ENCODE peak calls at places on chromosomes 3 and 15, in ten cellular contexts. Y is HTR-8/SVneo; T is ACHN; C is neuronal stem cell; L is RKO; H is T-helper 2 cell; W is stimulated activated CD4-positive, alpha-beta T cell treated with anti-CD3 and anti-CD28 coated beads, Interleukin-1b, Interleukin-23, amount 100 ng/mL, for 24 hours; F is cardiac septum; U is SW 1271; G is uterus. M is an unnamed sample.

GRCh38 chr15:43876872-43877271 is 50.1 kb downstream of the WDR76 start:
- DNase-seq in G (no peak), T (no peak), H (no peak), C (no peak), U (no peak), L (no peak), Y (no peak), F (no peak), W (no peak), M (no peak)

GRCh38 chr3:23455084-23455483 is 252.0 kb downstream of the UBE2E2 start:
- DNase-seq in U (no peak), H (no peak), G (no peak), L (no peak), Y (peak), C (no peak), T (no peak), F (no peak), W (no peak), M (no peak)

GRCh38 chr3:120214161-120214560 is 70.9 kb downstream of the GPR156 start:
- DNase-seq in C (no peak), G (no peak), W (no peak), H (no peak), U (no peak), T (no peak), F (no peak), L (no peak), Y (no peak), M (no peak)

GRCh38 chr15:27479232-27480140 is 508.5 kb downstream of the GABRG3 start:
- DNase-seq in W (no peak), U (no peak), C (no peak), H (no peak), G (no peak), Y (no peak), L (no peak), F (no peak), T (no peak), M (no peak)

GRCh38 chr15:66700412-66700801 is 1.6 kb upstream of the SMAD6 start:
- DNase-seq in L (no peak), F (no peak), U (no peak), C (no peak), H (no peak), T (no peak), G (no peak), W (no peak), Y (no peak), M (no peak)

GRCh38 chr3:132984181-132984580 is 54.0 kb upstream of the TMEM108 start:
- DNase-seq in C (no peak), W (no peak), T (no peak), U (no peak), H (no peak), Y (no peak), F (no peak), L (no peak), G (no peak), M (no peak)

GRCh38 chr3:167861649-167862048 is 126.1 kb downstream of the SERPINI1 start:
- DNase-seq in C (no peak), T (no peak), L (no peak), U (no peak), W (no peak), H (no peak), F (no peak), Y (no peak), G (no peak), M (no peak)

GRCh38 chr3:53818221-53819162 is 27.7 kb downstream of the CHDH start:
- DNase-seq in T (no peak), Y (no peak), F (peak), H (no peak), W (no peak), C (no peak), U (no peak), L (no peak), G (no peak), M (no peak)

GRCh38 chr15:97652700-97653167 is 307.8 kb upstream of the ARRDC4 start:
- DNase-seq in T (no peak), C (peak), L (no peak), G (no peak), H (no peak), Y (no peak), F (no peak), W (no peak), U (no peak), M (peak)

GRCh38 chr3:36166477-36166876 is 213.8 kb upstream of the STAC start:
- DNase-seq in L (peak), C (no peak), Y (peak), U (peak), W (no peak), H (no peak), F (no peak), G (no peak), T (peak), M (no peak)

GRCh38 chr3:56131976-56132590 is 336.2 kb downstream of the ERC2 start:
- DNase-seq in C (no peak), G (peak), W (no peak), L (peak), Y (peak), U (peak), H (no peak), F (no peak), T (peak), M (no peak)

GRCh38 chr15:95497681-95498080 is 832.8 kb upstream of the NR2F2 start:
- DNase-seq in C (no peak), T (no peak), L (no peak), W (no peak), F (no peak), G (no peak), H (no peak), Y (no peak), U (no peak), M (no peak)

GRCh38 chr15:36432162-36432561 is 147.3 kb upstream of the CDIN1 start:
- DNase-seq in F (no peak), C (no peak), G (no peak), W (no peak), U (no peak), T (no peak), Y (no peak), L (no peak), H (no peak), M (no peak)

GRCh38 chr3:13563911-13564310 is 15.0 kb downstream of the FBLN2 start:
- DNase-seq in C (no peak), W (no peak), L (no peak), H (no peak), Y (no peak), T (no peak), G (no peak), U (no peak), F (no peak), M (no peak)

GRCh38 chr3:20040476-20041196 is 390 bp downstream of the KAT2B start:
- DNase-seq in H (peak), U (peak), G (peak), Y (peak), T (peak), C (peak), L (peak), W (peak), F (peak), M (no peak)

GRCh38 chr15:71397377-71397776 is 282.1 kb downstream of the THSD4 start:
- DNase-seq in W (no peak), F (no peak), Y (no peak), T (no peak), U (no peak), L (peak), H (no peak), C (no peak), G (no peak), M (no peak)

GRCh38 chr3:117398166-117398954 is 688.8 kb downstream of the TUSC7 start:
- DNase-seq in Y (no peak), W (no peak), C (peak), T (no peak), U (no peak), G (no peak), H (no peak), F (no peak), L (no peak), M (peak)

GRCh38 chr3:76222115-76222652 is 436.8 kb upstream of the ZNF717 start:
- DNase-seq in L (no peak), F (no peak), G (no peak), Y (no peak), T (no peak), U (no peak), H (no peak), C (no peak), W (no peak), M (no peak)

GRCh38 chr15:68812596-68813548 is 7.8 kb downstream of the ANP32A start:
- DNase-seq in U (no peak), W (no peak), C (no peak), H (no peak), F (no peak), G (no peak), L (no peak), T (no peak), Y (no peak), M (no peak)

GRCh38 chr3:153090973-153091372 is 71.1 kb upstream of the RAP2B start:
- DNase-seq in F (no peak), T (no peak), L (no peak), G (no peak), W (no peak), U (no peak), C (no peak), Y (no peak), H (no peak), M (no peak)

GRCh38 chr3:113079532-113079931 is 88.7 kb downstream of the GTPBP8 start:
- DNase-seq in U (no peak), L (no peak), C (no peak), W (no peak), T (no peak), Y (no peak), H (no peak), F (no peak), G (no peak), M (no peak)

GRCh38 chr3:131714585-131715220 is 211.9 kb upstream of the MRPL3 start:
- DNase-seq in G (no peak), U (no peak), W (no peak), Y (no peak), L (no peak), C (no peak), H (no peak), T (no peak), F (no peak), M (no peak)

GRCh38 chr15:62606376-62607164 is 436.0 kb upstream of the TPM1 start:
- DNase-seq in U (no peak), F (no peak), L (peak), G (no peak), C (no peak), T (peak), Y (peak), H (no peak), W (no peak), M (no peak)

GRCh38 chr15:95923797-95924196 is 406.7 kb upstream of the NR2F2 start:
- DNase-seq in T (no peak), H (no peak), W (no peak), Y (no peak), C (no peak), F (no peak), G (no peak), U (no peak), L (no peak), M (no peak)

GRCh38 chr15:32656091-32656860 is 14.8 kb downstream of the SCG5 start:
- DNase-seq in Y (no peak), F (no peak), L (no peak), U (no peak), W (no peak), T (no peak), C (no peak), G (no peak), H (no peak), M (no peak)

GRCh38 chr3:134796313-134797079 is 1.4 kb downstream of the EPHB1 start:
- DNase-seq in L (no peak), F (no peak), Y (no peak), H (no peak), G (no peak), U (no peak), T (peak), W (no peak), C (peak), M (no peak)

GRCh38 chr3:149815318-149815717 is 2.3 kb downstream of the RNF13 start:
- DNase-seq in W (no peak), L (no peak), T (no peak), C (no peak), F (no peak), G (no peak), U (no peak), Y (no peak), H (no peak), M (no peak)

GRCh38 chr15:62060896-62061280 is 641 bp upstream of the VPS13C start:
- DNase-seq in F (no peak), W (no peak), G (no peak), U (no peak), Y (no peak), T (peak), C (no peak), H (no peak), L (no peak), M (no peak)

GRCh38 chr3:35817212-35817611 is 177.9 kb downstream of the ARPP21 start:
- DNase-seq in C (no peak), U (no peak), T (no peak), Y (no peak), H (no peak), L (no peak), F (no peak), W (no peak), G (no peak), M (no peak)

GRCh38 chr3:165549665-165550064 is 287.6 kb downstream of the BCHE start:
- DNase-seq in C (no peak), H (no peak), U (no peak), Y (no peak), W (no peak), F (no peak), G (no peak), L (no peak), T (no peak), M (no peak)

GRCh38 chr3:58562498-58562897 is 14.7 kb downstream of the FAM107A start:
- DNase-seq in U (no peak), G (no peak), T (no peak), H (no peak), W (no peak), C (no peak), Y (no peak), L (no peak), F (peak), M (no peak)

GRCh38 chr3:195185574-195185973 is 85.4 kb downstream of the XXYLT1 start:
- DNase-seq in W (no peak), F (peak), Y (no peak), G (peak), C (no peak), T (no peak), U (no peak), H (no peak), L (no peak), M (no peak)

GRCh38 chr3:127173516-127174166 is 19.3 kb upstream of the PRR23E start:
- DNase-seq in C (no peak), T (no peak), F (peak), U (no peak), Y (no peak), W (no peak), G (no peak), H (no peak), L (no peak), M (no peak)

GRCh38 chr3:186413615-186414415 is 51.8 kb upstream of the DGKG start:
- DNase-seq in W (no peak), U (no peak), Y (no peak), C (peak), L (no peak), G (peak), H (no peak), T (no peak), F (no peak), M (no peak)

GRCh38 chr3:55264933-55265332 is 222.2 kb downstream of the WNT5A start:
- DNase-seq in W (no peak), H (no peak), C (no peak), G (no peak), F (no peak), T (no peak), U (no peak), Y (no peak), L (no peak), M (no peak)

M was measured in iPS DF 6.9.